ENCODE peak calls at places on chromosomes 6 and 20, in four cellular contexts. R is A549, A is endothelial cell of umbilical vein, O is GM12878. J is an unnamed sample.

GRCh38 chr20:17731233-17731632 is 31.5 kb downstream of the BANF2 start:
- DNase-seq in R (no peak), A (no peak), O (no peak), J (no peak)

GRCh38 chr20:21512634-21513180 is 1.2 kb downstream of the NKX2-2 start:
- DNase-seq in R (no peak), A (no peak), O (no peak), J (no peak)

GRCh38 chr6:30763155-30763617 is 18.8 kb upstream of the IER3 start:
- DNase-seq in R (no peak), A (no peak), O (no peak), J (no peak)

GRCh38 chr20:60365063-60365640 is 406.9 kb downstream of the CDH26 start:
- DNase-seq in R (no peak), A (no peak), O (no peak), J (peak)

GRCh38 chr6:100663219-100663863 is 198.6 kb upstream of the SIM1 start:
- DNase-seq in R (peak), A (peak), O (no peak), J (no peak)

GRCh38 chr6:153947817-153948447 is 91.1 kb upstream of the OPRM1 start:
- DNase-seq in R (peak), A (no peak), O (no peak), J (peak)

GRCh38 chr6:69290116-69290515 is 506.7 kb downstream of the LMBRD1 start:
- DNase-seq in R (no peak), A (no peak), O (no peak), J (no peak)

GRCh38 chr20:51335329-51335841 is 207.1 kb downstream of the NFATC2 start:
- DNase-seq in R (peak), A (no peak), O (no peak), J (no peak)

GRCh38 chr20:56722042-56722441 is 92.9 kb downstream of the TFAP2C start:
- DNase-seq in R (no peak), A (no peak), O (peak), J (peak)

GRCh38 chr20:64121586-64121985 is 14.2 kb upstream of the NPBWR2 start:
- DNase-seq in R (no peak), A (no peak), O (no peak), J (no peak)

GRCh38 chr6:79634491-79634890 is 3.4 kb downstream of the SH3BGRL2 start:
- DNase-seq in R (no peak), A (peak), O (no peak), J (no peak)

DNA sequence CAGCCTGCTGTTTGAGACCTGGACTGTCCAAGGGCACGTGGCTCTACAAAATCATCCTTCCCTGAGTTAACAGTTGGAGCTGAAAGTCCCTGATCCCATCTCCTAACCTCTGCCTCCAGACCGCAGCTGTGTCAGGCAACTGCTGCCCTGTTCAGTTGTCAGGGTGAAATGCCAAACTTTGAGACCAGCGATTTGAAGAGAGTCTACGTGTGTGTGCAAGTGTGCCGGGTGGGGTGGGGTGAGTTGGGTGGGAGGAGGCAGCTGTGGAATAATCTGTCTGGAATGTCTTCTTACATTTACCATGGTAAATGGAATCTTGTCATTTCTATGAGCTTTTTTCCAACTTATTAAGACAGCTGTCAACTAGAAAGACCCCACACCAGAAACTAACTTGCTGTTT is 81.0 kb upstream of the FAM8A1 start:
- DNase-seq in R (no peak), A (no peak), O (no peak), J (no peak)
- TF ChIP-seq POLR2A in R (no peak), A (no peak), O (no peak), J (no peak)

GRCh38 chr6:107789361-107789760 is 34.8 kb downstream of the SCML4 start:
- DNase-seq in R (no peak), A (no peak), O (no peak), J (no peak)

GRCh38 chr6:107784669-107785068 is 39.4 kb downstream of the SCML4 start:
- DNase-seq in R (no peak), A (no peak), O (no peak), J (peak)

GRCh38 chr6:107787589-107787960 is 36.5 kb downstream of the SCML4 start:
- DNase-seq in R (no peak), A (no peak), O (no peak), J (no peak)

GRCh38 chr6:107786709-107787588 is 37.2 kb downstream of the SCML4 start:
- DNase-seq in R (no peak), A (no peak), O (peak), J (no peak)

GRCh38 chr6:107786179-107786578 is 37.9 kb downstream of the SCML4 start:
- DNase-seq in R (no peak), A (no peak), O (no peak), J (no peak)
- TF ChIP-seq MYC in R (no peak), A (no peak), O (no peak), J (no peak)

GRCh38 chr6:166023273-166023989 is 144.2 kb downstream of the TBXT start:
- DNase-seq in R (no peak), A (no peak), O (no peak), J (no peak)
- TF ChIP-seq POLR2A in R (no peak), A (no peak), O (no peak), J (no peak)

DNA sequence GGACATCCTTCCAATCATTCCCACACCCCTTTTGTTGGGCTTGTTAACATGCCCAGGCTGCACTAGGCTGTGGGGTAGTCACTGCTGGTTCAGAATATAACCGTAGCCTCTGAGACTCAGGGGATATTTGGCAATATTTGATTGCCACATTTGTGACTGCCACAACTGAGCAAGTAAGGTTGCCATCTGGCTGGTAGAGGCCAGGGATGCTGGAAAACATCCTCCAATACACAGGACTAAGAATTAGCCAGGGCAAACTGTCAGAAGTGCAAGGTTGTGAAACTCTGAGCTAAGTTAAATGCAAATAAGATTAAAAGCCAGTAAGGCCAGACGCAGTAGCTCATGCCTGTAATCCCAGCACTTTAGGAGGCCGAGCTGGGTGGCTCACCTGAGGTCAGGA is 112.0 kb downstream of the ZMYND8 start:
- DNase-seq in R (no peak), A (no peak), O (no peak), J (peak)
- TF ChIP-seq MYC in R (no peak), A (no peak), O (no peak), J (no peak)